ENCODE peak calls at places on chromosomes 16 and 17, in eight cellular contexts. S is trophoblast cell; O is ovary; B is CD4-positive, CD25-positive, alpha-beta regulatory T cell; N is brain microvascular endothelial cell; C is testis; D is mesenchymal stem cell; Z is heart right ventricle. P is an unnamed sample.

GRCh38 chr17:82874011-82874835 is 34.4 kb upstream of the ZNF750 start:
- DNase-seq in S (peak), O (no peak), B (no peak), N (no peak), C (no peak), D (no peak), Z (no peak), P (peak)

GRCh38 chr16:76123966-76124365 is 153.2 kb upstream of the CNTNAP4 start:
- DNase-seq in S (no peak), O (no peak), B (no peak), N (no peak), C (no peak), D (no peak), Z (no peak), P (no peak)

GRCh38 chr17:6941989-6942388 is 53.9 kb upstream of the ALOX12 start:
- DNase-seq in S (no peak), O (no peak), B (no peak), N (no peak), C (no peak), D (no peak), Z (no peak), P (no peak)

GRCh38 chr16:81855552-81856153 is 76.6 kb downstream of the PLCG2 start:
- DNase-seq in S (no peak), O (no peak), B (no peak), N (no peak), C (no peak), D (no peak), Z (no peak), P (no peak)

GRCh38 chr17:72004476-72005331 is 116.1 kb upstream of the SOX9 start:
- DNase-seq in S (no peak), O (no peak), B (no peak), N (no peak), C (no peak), D (no peak), Z (no peak), P (no peak)

GRCh38 chr16:11333010-11333409 is 12.2 kb upstream of the RMI2 start:
- DNase-seq in S (no peak), O (no peak), B (no peak), N (no peak), C (no peak), D (no peak), Z (no peak), P (no peak)

GRCh38 chr17:10612957-10613744 is 44.0 kb downstream of the MYH3 start:
- DNase-seq in S (no peak), O (no peak), B (no peak), N (no peak), C (no peak), D (peak), Z (no peak), P (no peak)

GRCh38 chr16:67158637-67159600 is 790 bp downstream of the TRADD start:
- DNase-seq in S (peak), O (peak), B (peak), N (no peak), C (peak), D (peak), Z (no peak), P (peak)

GRCh38 chr17:28509784-28510183 is 3.6 kb downstream of the FOXN1 start:
- DNase-seq in S (no peak), O (no peak), B (no peak), N (no peak), C (no peak), D (no peak), Z (no peak), P (no peak)

GRCh38 chr17:7929158-7930029 is at the start of gene KCNAB3:
- DNase-seq in S (peak), O (peak), B (peak), N (peak), C (peak), D (peak), Z (peak), P (no peak)

GRCh38 chr17:35766903-35767510 is 6.3 kb downstream of the C17orf50 start:
- DNase-seq in S (no peak), O (no peak), B (peak), N (no peak), C (no peak), D (peak), Z (no peak), P (no peak)

GRCh38 chr16:19875900-19876299 is 8.7 kb downstream of the GPRC5B start:
- DNase-seq in S (no peak), O (no peak), B (no peak), N (no peak), C (no peak), D (no peak), Z (no peak), P (no peak)

DNA sequence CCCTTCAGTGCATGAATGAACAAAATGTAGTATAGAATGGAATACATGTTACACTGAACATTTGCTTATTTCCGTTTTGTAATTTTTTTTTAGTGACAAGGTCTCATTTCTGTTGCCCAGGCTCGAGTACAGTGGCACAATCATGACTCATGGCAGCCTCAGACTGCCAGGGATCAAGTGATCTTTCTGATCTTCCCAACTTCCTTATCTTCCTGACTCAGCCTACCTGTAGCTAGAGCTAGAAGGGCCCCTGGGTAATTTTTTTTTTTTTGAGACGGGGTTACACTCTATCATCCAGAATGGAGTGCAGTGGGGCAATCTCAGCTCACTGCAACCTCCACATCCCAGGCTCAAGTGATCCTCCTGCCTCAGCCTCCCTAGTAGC is 7.4 kb upstream of the SLX4 start:
- DNase-seq in S (peak), O (no peak), B (no peak), N (no peak), C (no peak), D (peak), Z (no peak), P (no peak)
- H3K4me3 ChIP-seq in S (no peak), O (no peak), B (no peak), N (no peak), C (no peak), D (no peak), Z (no peak), P (no peak)

GRCh38 chr17:44063704-44064639 is 2.5 kb downstream of the LSM12 start:
- DNase-seq in S (no peak), O (no peak), B (no peak), N (no peak), C (no peak), D (no peak), Z (no peak), P (no peak)
- H3K4me3 ChIP-seq in S (no peak), O (no peak), B (no peak), N (no peak), C (no peak), D (no peak), Z (no peak), P (no peak)

DNA sequence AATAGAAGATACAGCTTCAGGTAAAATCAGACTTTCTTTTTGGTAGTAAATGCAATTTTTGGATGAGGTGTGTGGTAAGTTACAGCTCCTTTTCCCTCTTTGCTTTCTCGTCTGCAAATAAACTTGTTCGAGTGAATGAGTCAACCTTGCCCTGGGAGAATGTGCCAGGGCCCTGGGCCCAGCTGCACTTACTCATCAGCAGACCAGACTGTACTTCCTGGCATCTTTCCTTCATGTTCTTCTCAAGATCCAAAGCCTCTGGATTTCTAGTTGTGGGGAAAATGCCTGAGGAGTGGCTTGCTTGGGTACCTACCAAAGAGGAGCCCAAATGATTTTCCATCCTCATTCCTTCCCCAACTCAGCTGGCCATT is 5.4 kb upstream of the G6PC1 start:
- DNase-seq in S (no peak), O (peak), B (no peak), N (peak), C (peak), D (peak), Z (peak), P (peak)
- H3K4me3 ChIP-seq in S (no peak), O (no peak), B (no peak), N (no peak), C (no peak), D (no peak), Z (no peak), P (peak)

DNA sequence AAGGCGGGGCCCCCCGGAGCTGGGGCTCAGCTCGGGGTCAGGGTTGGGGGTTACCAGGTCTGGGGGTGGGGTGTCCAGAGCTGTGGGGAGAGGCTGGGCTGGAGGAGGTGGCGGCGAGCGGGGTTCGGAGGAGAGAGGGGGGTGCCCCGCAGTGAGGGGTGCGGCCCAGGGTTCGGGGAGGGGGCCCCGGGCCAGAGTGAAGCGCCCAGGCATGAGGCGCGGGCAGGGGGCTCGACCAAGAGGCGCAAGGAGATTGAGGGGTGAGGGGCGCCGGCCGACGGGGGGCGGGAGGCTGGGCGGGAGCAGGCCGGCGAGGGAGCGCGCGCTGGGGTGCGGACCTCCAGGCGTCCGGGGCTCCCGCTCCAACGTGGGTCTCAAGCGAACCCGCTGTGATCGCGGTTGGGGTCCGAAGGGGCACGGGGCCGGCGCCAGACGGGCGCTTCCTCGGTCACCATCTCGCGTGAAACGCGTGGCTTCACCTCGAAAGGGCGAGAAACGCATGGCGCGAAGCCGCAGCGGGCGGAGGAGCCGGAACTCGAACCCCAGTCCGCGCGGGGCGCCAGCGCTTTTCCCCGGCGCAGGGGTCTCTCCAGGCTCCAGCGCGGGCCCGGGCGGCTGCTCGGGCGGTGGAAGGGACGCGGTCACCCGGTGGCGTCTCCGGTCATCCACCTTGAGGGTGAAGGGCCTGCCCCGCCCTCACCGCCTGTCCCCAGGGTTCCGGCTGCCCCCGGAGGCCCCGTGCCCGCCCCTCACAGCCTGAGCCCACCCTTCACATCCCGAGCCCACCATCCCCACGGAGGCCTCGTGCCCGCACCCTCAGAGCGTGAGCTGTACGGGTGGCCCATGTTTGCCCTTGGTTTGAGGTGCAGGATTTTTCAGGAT is 856 bp downstream of the CPNE7 start:
- DNase-seq in S (no peak), O (no peak), B (no peak), N (no peak), C (no peak), D (no peak), Z (no peak), P (no peak)
- H3K4me3 ChIP-seq in S (no peak), O (no peak), B (no peak), N (peak), C (peak), D (peak), Z (no peak), P (peak)

GRCh38 chr16:88782454-88783390 is 2.3 kb downstream of the PIEZO1 start:
- DNase-seq in S (no peak), O (peak), B (peak), N (peak), C (no peak), D (peak), Z (peak), P (no peak)
- H3K4me3 ChIP-seq in S (no peak), O (no peak), B (peak), N (peak), C (no peak), D (no peak), Z (peak), P (peak)

GRCh38 chr17:37885136-37885535 is 39.1 kb upstream of the TBC1D3K start:
- DNase-seq in S (no peak), O (no peak), B (no peak), N (no peak), C (no peak), D (no peak), Z (no peak), P (no peak)

GRCh38 chr17:37888881-37889280 is 35.3 kb upstream of the TBC1D3K start:
- DNase-seq in S (peak), O (no peak), B (no peak), N (no peak), C (no peak), D (no peak), Z (no peak), P (no peak)

GRCh38 chr17:37884516-37884915 is 39.7 kb upstream of the TBC1D3K start:
- DNase-seq in S (no peak), O (no peak), B (no peak), N (no peak), C (no peak), D (no peak), Z (no peak), P (no peak)
- H3K4me3 ChIP-seq in S (no peak), O (no peak), B (no peak), N (no peak), C (no peak), D (no peak), Z (no peak), P (no peak)

GRCh38 chr17:1762906-1763829 is 1.3 kb downstream of the SERPINF1 start:
- DNase-seq in S (no peak), O (peak), B (peak), N (peak), C (peak), D (peak), Z (peak), P (no peak)
- H3K4me3 ChIP-seq in S (no peak), O (peak), B (no peak), N (peak), C (peak), D (no peak), Z (peak), P (peak)

DNA sequence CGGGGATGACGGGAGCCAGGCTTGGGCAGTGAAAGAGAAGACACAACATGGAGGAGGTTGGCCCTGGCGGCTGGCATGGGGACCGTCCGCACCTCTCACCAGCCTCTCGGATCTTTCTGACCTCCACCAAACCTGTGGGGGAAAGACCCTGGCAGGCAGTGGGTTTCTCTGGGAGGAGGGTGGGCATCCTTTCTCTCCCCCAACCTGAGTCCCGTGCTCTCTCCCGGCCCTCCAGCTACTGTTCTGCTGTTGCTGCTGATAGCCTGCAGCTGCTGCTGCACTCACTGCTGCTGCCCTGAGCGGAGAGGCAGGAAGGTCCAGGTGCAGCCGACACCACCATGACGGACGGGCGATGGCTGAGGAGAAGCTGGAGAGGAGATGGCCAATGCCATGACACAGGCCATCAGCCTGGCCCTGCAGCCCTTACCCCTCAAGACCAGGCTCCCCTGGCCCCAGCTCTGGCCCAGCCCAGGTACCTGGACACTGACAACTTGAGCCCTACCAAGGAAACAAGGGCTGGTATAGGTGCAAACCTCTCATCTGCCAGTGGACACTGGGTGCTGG is 7.4 kb downstream of the SMIM5 start:
- DNase-seq in S (no peak), O (no peak), B (no peak), N (no peak), C (no peak), D (no peak), Z (no peak), P (peak)
- H3K4me3 ChIP-seq in S (no peak), O (no peak), B (no peak), N (no peak), C (no peak), D (no peak), Z (no peak), P (no peak)

GRCh38 chr17:17497065-17497844 is 1.1 kb upstream of the RASD1 start:
- DNase-seq in S (no peak), O (peak), B (no peak), N (no peak), C (no peak), D (no peak), Z (no peak), P (peak)
- H3K4me3 ChIP-seq in S (no peak), O (peak), B (no peak), N (no peak), C (peak), D (no peak), Z (peak), P (peak)